ENCODE peak calls at places on chromosomes 12 and 14, in four cellular contexts. J is H1, E is HepG2, H is GM12878. F is an unnamed sample.

GRCh38 chr12:52331039-52331438 is 9.8 kb upstream of the KRT83 start:
- DNase-seq in H (no peak), E (no peak), J (no peak), F (no peak)

GRCh38 chr12:75977952-75978671 is 53.5 kb downstream of the PHLDA1 start:
- DNase-seq in H (peak; percentile 94), J (peak; percentile 43), E (peak; percentile 100), F (no peak)

GRCh38 chr12:13905795-13906194 is 75.6 kb downstream of the GRIN2B start:
- DNase-seq in E (no peak), H (no peak), J (no peak), F (no peak)

GRCh38 chr12:124453419-124454351 is 113.7 kb downstream of the NCOR2 start:
- DNase-seq in E (no peak), H (peak; percentile 72), J (no peak), F (no peak)

GRCh38 chr12:73274972-73275371 is 1002.8 kb downstream of the TRHDE start:
- DNase-seq in H (no peak), J (no peak), E (no peak), F (no peak)

GRCh38 chr12:2300886-2301285 is 248.1 kb downstream of the CACNA1C start:
- DNase-seq in H (no peak), J (no peak), E (no peak), F (no peak)

GRCh38 chr14:83548061-83548839 is 1981.7 kb upstream of the FLRT2 start:
- DNase-seq in J (no peak), E (no peak), H (no peak), F (no peak)

GRCh38 chr14:34436118-34436905 is 25.7 kb downstream of the SPTSSA start:
- DNase-seq in H (no peak), E (peak; percentile 55), J (no peak), F (no peak)

GRCh38 chr12:58888131-58888783 is 32.0 kb downstream of the LRIG3 start:
- DNase-seq in H (no peak), J (no peak), E (no peak), F (no peak)

GRCh38 chr14:89563503-89563902 is 146.5 kb upstream of the FOXN3 start:
- DNase-seq in J (no peak), H (no peak), E (no peak), F (no peak)

GRCh38 chr14:91424813-91425719 is 7.4 kb upstream of the CCDC88C start:
- DNase-seq in E (no peak), H (no peak), J (no peak), F (no peak)

GRCh38 chr14:61736751-61737150 is 25.5 kb upstream of the SNAPC1 start:
- DNase-seq in E (no peak), J (no peak), H (no peak), F (no peak)

GRCh38 chr12:64571346-64571745 is 38.9 kb upstream of the RASSF3 start:
- DNase-seq in E (no peak), J (no peak), H (no peak), F (no peak)

GRCh38 chr12:79451988-79452387 is 238.8 kb downstream of the PAWR start:
- DNase-seq in H (no peak), E (peak; percentile 31), J (no peak), F (no peak)

GRCh38 chr14:61568572-61569011 is 126.7 kb upstream of the HIF1A start:
- DNase-seq in J (no peak), H (peak; percentile 52), E (no peak), F (no peak)

GRCh38 chr12:4120316-4120920 is 153.1 kb upstream of the CCND2 start:
- DNase-seq in H (no peak), J (no peak), E (no peak), F (no peak)

GRCh38 chr14:59428581-59429012 is 36.6 kb downstream of the GPR135 start:
- DNase-seq in J (no peak), E (no peak), H (no peak), F (no peak)

GRCh38 chr12:108629824-108630476 is 3.7 kb downstream of the SELPLG start:
- DNase-seq in E (peak; percentile 21), H (no peak), J (no peak), F (no peak)

GRCh38 chr14:22065372-22065771 is 391.8 kb upstream of the OR4E1 start:
- DNase-seq in H (no peak), J (no peak), E (no peak), F (no peak)

GRCh38 chr14:61112506-61112905 is 131.5 kb downstream of the SLC38A6 start:
- DNase-seq in H (no peak), J (no peak), E (no peak), F (no peak)

GRCh38 chr14:105205718-105206208 is 24.7 kb upstream of the NUDT14 start:
- DNase-seq in H (no peak), J (no peak), E (no peak), F (no peak)

GRCh38 chr12:20508962-20509361 is 140.6 kb downstream of the PDE3A start:
- DNase-seq in H (no peak), E (no peak), J (no peak), F (no peak)

GRCh38 chr14:99636487-99636886 is 8.4 kb upstream of the HHIPL1 start:
- DNase-seq in J (no peak), H (no peak), E (no peak), F (no peak)

GRCh38 chr14:24705840-24706239 is 71.8 kb upstream of the GZMB start:
- DNase-seq in J (no peak), H (peak; percentile 58), E (no peak), F (no peak)

GRCh38 chr14:88229428-88229827 is 93.6 kb downstream of the KCNK10 start:
- DNase-seq in H (no peak), E (no peak), J (no peak), F (no peak)

GRCh38 chr12:121934318-121934682 is 15.9 kb downstream of the CFAP251 start:
- DNase-seq in E (no peak), J (no peak), H (no peak), F (no peak)

GRCh38 chr12:90908465-90908864 is 46.5 kb downstream of the CCER1 start:
- DNase-seq in E (no peak), H (no peak), J (no peak), F (no peak)
- TF ChIP-seq SUZ12 in E (no peak), H (no peak), J (no peak), F (no peak)

DNA sequence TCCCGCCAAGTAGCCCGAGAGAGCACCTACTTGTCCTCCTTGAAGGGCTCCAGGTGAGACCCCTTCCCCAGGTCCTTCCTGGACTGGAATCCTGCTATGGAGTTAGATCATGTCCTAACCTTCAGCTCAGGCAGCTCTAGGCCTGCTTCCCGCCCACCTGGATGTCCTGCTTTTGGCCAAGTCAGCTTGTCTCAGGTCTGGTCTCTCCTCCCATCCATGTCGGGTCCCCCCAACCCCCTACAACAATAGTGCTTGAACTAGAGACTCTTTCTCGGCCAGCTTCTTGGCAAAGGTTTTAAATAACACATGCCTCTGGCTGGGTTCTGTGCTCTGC is 3.6 kb downstream of the NAB2 start:
- DNase-seq in E (no peak), H (no peak), J (no peak), F (no peak)
- H3K9ac ChIP-seq in E (no peak overlapping the region), H (no peak overlapping the region), J (no peak overlapping the region), F (peak overlapping the region; percentile 42)

GRCh38 chr12:11664101-11664500 is 14.6 kb downstream of the ETV6 start:
- DNase-seq in H (no peak), J (no peak), E (no peak), F (no peak)
- H3K4me1 ChIP-seq in H (peaks cover 3% of the 10 kb centered on the region), J (peaks cover 11% of the 10 kb centered on the region), E (peaks cover 6% of the 10 kb centered on the region), F (peaks cover 18% of the 10 kb centered on the region)

DNA sequence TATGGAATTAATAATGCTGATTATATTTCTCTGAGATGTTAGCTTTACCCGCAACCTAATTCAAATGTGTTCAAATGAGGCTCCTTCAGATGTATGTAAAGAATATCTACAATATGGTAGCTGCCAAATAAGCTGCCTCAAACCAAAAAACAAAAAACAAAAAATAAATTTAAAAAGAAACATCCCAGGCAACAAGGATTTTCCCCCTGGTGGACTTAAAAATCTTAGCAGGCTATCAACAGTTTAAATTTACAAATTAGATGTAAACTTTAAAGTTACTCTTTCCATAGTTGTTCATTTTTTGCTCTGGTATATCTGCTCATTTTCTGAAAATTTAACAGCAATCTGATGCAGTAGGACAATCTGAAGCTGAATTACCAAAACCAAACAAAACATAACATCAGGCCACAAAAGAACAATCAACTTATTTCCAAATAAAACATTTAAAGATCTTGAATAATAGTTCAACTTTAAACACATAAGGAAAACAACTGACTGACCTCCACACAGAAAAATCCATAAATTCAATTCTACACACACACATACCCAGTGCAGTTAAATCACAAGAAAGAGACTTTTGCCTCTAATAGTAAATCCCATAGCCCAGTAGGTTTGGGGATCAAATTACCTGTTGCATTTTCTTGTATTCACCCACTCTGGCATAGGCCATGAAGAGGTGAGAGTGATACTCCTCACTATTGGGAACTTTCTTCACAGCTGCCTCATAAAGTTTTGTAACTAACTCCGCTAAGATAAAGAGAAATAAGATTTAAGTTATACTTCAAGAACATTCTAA is 21.3 kb downstream of the NAA25 start:
- DNase-seq in H (no peak), E (no peak), J (no peak), F (no peak)
- TF ChIP-seq SUZ12 in H (no peak), E (no peak), J (no peak), F (no peak)

DNA sequence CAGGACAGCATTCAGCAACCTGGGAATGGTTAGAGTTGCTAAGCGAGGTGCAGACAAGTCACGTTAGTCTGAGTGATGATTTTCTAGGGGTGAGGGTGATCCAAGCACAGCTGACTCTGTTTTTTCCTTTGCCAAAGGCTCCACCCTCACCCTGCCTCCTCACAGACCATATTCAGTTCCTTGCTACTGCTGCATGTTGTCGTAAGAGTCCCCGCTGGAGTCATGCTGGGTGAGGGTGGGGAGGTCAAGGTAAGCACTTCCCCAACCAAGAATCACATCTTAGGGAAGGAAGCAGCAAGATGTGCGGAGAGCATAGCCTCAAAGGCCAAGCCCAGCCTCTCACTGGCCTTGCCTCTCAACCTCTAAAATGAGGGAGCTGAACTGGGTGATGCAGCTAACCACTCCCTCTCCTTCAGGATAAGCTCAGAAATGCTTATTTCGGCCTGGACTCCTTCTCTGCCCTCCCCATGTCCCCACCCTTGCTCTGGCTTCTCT is 66.8 kb upstream of the ACTN1 start:
- DNase-seq in J (no peak), H (no peak), E (no peak), F (no peak)
- H3K9ac ChIP-seq in J (no peak overlapping the region), H (no peak overlapping the region), E (no peak overlapping the region), F (peak overlapping the region; percentile 2)

GRCh38 chr14:103002578-103003350 is 54.6 kb downstream of the CDC42BPB start:
- DNase-seq in E (peak; percentile 3), J (no peak), H (no peak), F (no peak)
- H3K4me1 ChIP-seq in E (no peaks in the 10 kb centered on the region), J (no peaks in the 10 kb centered on the region), H (peaks cover 10% of the 10 kb centered on the region), F (peaks cover 4% of the 10 kb centered on the region)

GRCh38 chr14:76011959-76012802 is 26.6 kb downstream of the IFT43 start:
- DNase-seq in E (no peak), J (no peak), H (no peak), F (peak; percentile 3)
- TF ChIP-seq SUZ12 in E (no peak), J (no peak), H (no peak), F (no peak)

GRCh38 chr12:127515941-127516340 is 751.0 kb upstream of the TMEM132C start:
- DNase-seq in H (no peak), E (no peak), J (no peak), F (no peak)
- H3K9ac ChIP-seq in H (no peak overlapping the region), E (no peak overlapping the region), J (no peak overlapping the region), F (no peak overlapping the region)